ENCODE peak calls at places on chromosomes 1 and 21, in five cellular contexts. I, R, E, M and A are unnamed samples.

GRCh38 chr1:202349263-202349928 is 897 bp downstream of the PPP1R12B start:
- DNase-seq in M (no peak), R (no peak), E (no peak), I (no peak), A (no peak)

GRCh38 chr1:12369258-12369657 is 139.4 kb downstream of the VPS13D start:
- DNase-seq in R (no peak), M (no peak), I (no peak), E (no peak), A (no peak)

GRCh38 chr1:157496121-157496526 is 56.2 kb downstream of the FCRL5 start:
- DNase-seq in E (no peak), R (peak), M (no peak), I (peak), A (peak)

GRCh38 chr1:36620142-36620541 is 137.4 kb upstream of the CSF3R start:
- DNase-seq in M (no peak), R (no peak), I (no peak), E (no peak), A (no peak)

GRCh38 chr1:81467433-81467832 is 333.3 kb upstream of the ADGRL2 start:
- DNase-seq in R (no peak), E (no peak), I (peak), M (no peak), A (no peak)

GRCh38 chr21:34078915-34079314 is 5.5 kb downstream of the MRPS6 start:
- DNase-seq in M (no peak), E (no peak), R (no peak), I (no peak), A (no peak)

GRCh38 chr1:224168859-224169380 is 14.1 kb upstream of the DEGS1 start:
- DNase-seq in I (peak), R (no peak), E (peak), M (no peak), A (no peak)

GRCh38 chr1:15411593-15412487 is 2.2 kb downstream of the EFHD2 start:
- DNase-seq in M (no peak), R (no peak), E (no peak), I (no peak), A (no peak)

GRCh38 chr1:226650236-226650841 is 88.7 kb downstream of the ITPKB start:
- DNase-seq in I (no peak), M (no peak), R (no peak), E (no peak), A (no peak)

GRCh38 chr1:192476802-192477298 is 98.7 kb upstream of the RGS1 start:
- DNase-seq in I (no peak), R (no peak), E (peak), M (no peak), A (no peak)

GRCh38 chr1:248585266-248585665 is 10.7 kb upstream of the OR2T34 start:
- DNase-seq in R (no peak), I (no peak), M (no peak), E (no peak), A (no peak)

GRCh38 chr1:180981596-180982387 is 40.9 kb downstream of the STX6 start:
- DNase-seq in I (peak), M (no peak), R (no peak), E (no peak), A (no peak)

GRCh38 chr1:57091642-57092041 is 125.8 kb upstream of the C8B start:
- DNase-seq in R (no peak), M (no peak), I (no peak), E (no peak), A (no peak)

GRCh38 chr1:118982281-118982680 is 5.9 kb downstream of the TBX15 start:
- DNase-seq in I (no peak), R (no peak), E (no peak), M (no peak), A (no peak)

GRCh38 chr1:14787604-14788003 is 189.1 kb downstream of the KAZN start:
- DNase-seq in E (no peak), M (no peak), R (peak), I (no peak), A (no peak)

GRCh38 chr1:38746413-38746812 is 113.2 kb downstream of the RRAGC start:
- DNase-seq in M (no peak), I (no peak), E (no peak), R (no peak), A (no peak)

GRCh38 chr1:64505944-64506658 is 36.2 kb downstream of the CACHD1 start:
- DNase-seq in M (no peak), R (no peak), I (no peak), E (no peak), A (no peak)

GRCh38 chr1:36359383-36359782 is 26.3 kb downstream of the STK40 start:
- DNase-seq in I (no peak), R (no peak), M (no peak), E (no peak), A (no peak)

GRCh38 chr1:246930830-246931548 is 759 bp downstream of the AHCTF1 start:
- DNase-seq in R (peak), E (peak), M (no peak), I (no peak), A (peak)

GRCh38 chr1:41900611-41901444 is 17.9 kb downstream of the HIVEP3 start:
- DNase-seq in R (no peak), E (no peak), M (no peak), I (no peak), A (no peak)

GRCh38 chr1:85818371-85818770 is 110.1 kb upstream of the ZNHIT6 start:
- DNase-seq in R (no peak), E (no peak), M (peak), I (no peak), A (no peak)

GRCh38 chr1:185373813-185374524 is 56.9 kb upstream of the IVNS1ABP start:
- DNase-seq in M (no peak), R (no peak), E (no peak), I (no peak), A (no peak)

GRCh38 chr1:26097696-26098095 is 13.9 kb upstream of the PDIK1L start:
- DNase-seq in E (no peak), I (no peak), R (no peak), M (no peak), A (no peak)

GRCh38 chr1:78652019-78652560 is 2.5 kb downstream of the IFI44 start:
- DNase-seq in R (no peak), I (no peak), E (no peak), M (no peak), A (no peak)

GRCh38 chr1:226732856-226733291 is 6.2 kb downstream of the ITPKB start:
- DNase-seq in R (no peak), M (no peak), E (no peak), I (no peak), A (no peak)

GRCh38 chr1:53799141-53799540 is 39.0 kb downstream of the NDC1 start:
- DNase-seq in I (no peak), E (no peak), R (no peak), M (no peak), A (no peak)

GRCh38 chr1:30824736-30825429 is 67.3 kb upstream of the LAPTM5 start:
- DNase-seq in M (no peak), E (no peak), R (no peak), I (no peak), A (no peak)

GRCh38 chr1:233281711-233282581 is 13.6 kb downstream of the PCNX2 start:
- DNase-seq in R (no peak), E (no peak), M (no peak), I (peak), A (no peak)

GRCh38 chr1:161910516-161911077 is 113.1 kb downstream of the OLFML2B start:
- DNase-seq in E (no peak), R (no peak), I (no peak), M (no peak), A (no peak)

GRCh38 chr1:26697441-26697977 is 1.7 kb downstream of the ARID1A start:
- DNase-seq in M (no peak), I (no peak), E (no peak), R (no peak), A (no peak)

GRCh38 chr1:226643701-226644540 is 95.2 kb downstream of the ITPKB start:
- DNase-seq in R (no peak), E (peak), M (no peak), I (no peak), A (no peak)

GRCh38 chr1:245520611-245521010 is 365.8 kb downstream of the KIF26B start:
- DNase-seq in R (no peak), E (no peak), I (no peak), M (no peak), A (no peak)

GRCh38 chr1:1302951-1303509 is 4.7 kb downstream of the ACAP3 start:
- DNase-seq in M (no peak), E (no peak), R (no peak), I (no peak), A (no peak)

GRCh38 chr1:1300352-1300739 is 7.4 kb downstream of the ACAP3 start:
- DNase-seq in E (no peak), M (no peak), R (no peak), I (no peak), A (no peak)

GRCh38 chr1:1303736-1304135 is 4.0 kb downstream of the ACAP3 start:
- DNase-seq in R (no peak), I (no peak), E (no peak), M (no peak), A (no peak)

GRCh38 chr1:1299686-1300351 is 7.9 kb downstream of the ACAP3 start:
- DNase-seq in E (no peak), I (no peak), M (no peak), R (peak), A (no peak)

DNA sequence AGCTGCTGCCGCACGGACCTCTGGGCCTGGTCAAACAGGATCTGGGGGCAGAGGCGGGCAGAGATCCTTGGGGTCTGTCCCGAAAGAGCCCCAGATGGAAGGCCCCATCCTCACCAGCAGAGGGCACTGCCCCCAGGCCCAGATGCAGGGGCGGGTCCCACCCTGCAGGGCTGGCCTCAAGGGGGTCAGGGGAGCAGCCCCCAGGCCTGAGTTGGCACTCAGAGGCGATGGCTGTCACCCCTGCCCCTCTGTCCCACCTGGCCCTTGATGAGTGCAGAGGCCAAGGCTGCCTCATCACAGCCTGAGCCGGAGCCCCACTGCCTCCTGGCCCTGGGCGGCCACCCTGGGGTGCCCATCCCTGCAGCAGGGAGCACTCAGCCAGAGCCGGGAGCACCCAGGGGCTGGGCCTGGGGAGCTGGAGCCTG is 5.7 kb downstream of the ACAP3 start:
- DNase-seq in I (no peak), M (no peak), R (peak), E (no peak), A (no peak)
- TF ChIP-seq CTCF in I (peak), M (peak), R (peak), E (no peak), A (peak)

DNA sequence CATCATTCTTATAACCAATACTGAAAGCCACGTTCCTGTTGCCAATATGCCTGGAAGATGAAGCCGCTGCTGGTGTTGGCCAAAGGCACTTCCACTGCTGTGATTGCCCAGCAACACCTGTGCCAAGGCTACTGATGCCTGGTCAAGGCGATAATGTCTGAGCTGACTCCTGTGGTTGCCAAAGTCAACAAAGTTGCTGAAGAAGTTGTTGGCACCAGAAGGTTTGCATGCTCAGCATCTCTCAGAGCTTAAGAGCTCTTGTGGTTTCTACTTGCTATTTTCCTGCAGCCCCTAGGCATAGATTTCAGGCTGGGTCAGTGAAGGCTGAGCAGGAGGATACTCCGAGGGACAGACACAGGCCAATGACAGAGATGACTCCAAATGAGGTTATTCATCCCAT is 63.4 kb upstream of the RAB3GAP2 start:
- DNase-seq in R (no peak), M (no peak), E (no peak), I (no peak), A (no peak)
- TF ChIP-seq CTCF in R (no peak), M (no peak), E (no peak), I (no peak), A (no peak)

DNA sequence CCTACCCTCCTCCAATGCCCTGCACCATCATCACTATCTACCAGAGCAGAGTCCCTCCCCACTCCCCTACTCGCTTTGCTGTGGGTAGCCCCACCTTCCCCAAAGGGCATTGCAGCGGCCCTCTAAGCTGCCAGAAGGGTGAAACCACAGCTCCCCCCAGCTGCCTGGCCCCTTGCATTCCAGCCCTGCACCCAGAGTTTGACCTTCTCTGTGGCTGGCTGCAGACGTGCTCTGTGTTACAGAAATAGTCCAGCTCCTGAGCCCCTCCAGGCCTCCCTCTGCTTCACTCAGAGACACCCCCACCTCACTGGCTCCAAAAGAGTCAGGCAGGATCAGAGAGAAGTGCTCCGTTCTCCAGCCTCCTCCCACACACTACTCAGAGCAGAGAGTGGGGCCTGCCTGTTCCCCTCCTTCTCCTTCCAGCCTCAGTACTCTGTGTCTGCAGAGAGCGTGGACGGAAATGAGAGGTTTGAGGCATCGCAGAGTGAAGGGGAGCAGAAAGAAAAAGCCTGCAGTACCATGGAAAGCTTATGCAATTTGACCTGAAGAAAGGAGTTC is 63.2 kb downstream of the PLEKHA6 start:
- DNase-seq in I (no peak), M (peak), R (peak), E (peak), A (no peak)
- TF ChIP-seq CTCF in I (no peak), M (no peak), R (no peak), E (no peak), A (no peak)

GRCh38 chr1:10909697-10910489 is 102.6 kb upstream of the TARDBP start:
- DNase-seq in R (peak), I (no peak), E (no peak), M (no peak), A (peak)
- TF ChIP-seq CTCF in R (peak), I (peak), E (no peak), M (peak), A (peak)

GRCh38 chr1:197807216-197807615 is 31.9 kb upstream of the DENND1B start:
- DNase-seq in I (no peak), R (no peak), M (no peak), E (no peak), A (no peak)
- TF ChIP-seq CTCF in I (no peak), R (no peak), M (no peak), E (no peak), A (no peak)

DNA sequence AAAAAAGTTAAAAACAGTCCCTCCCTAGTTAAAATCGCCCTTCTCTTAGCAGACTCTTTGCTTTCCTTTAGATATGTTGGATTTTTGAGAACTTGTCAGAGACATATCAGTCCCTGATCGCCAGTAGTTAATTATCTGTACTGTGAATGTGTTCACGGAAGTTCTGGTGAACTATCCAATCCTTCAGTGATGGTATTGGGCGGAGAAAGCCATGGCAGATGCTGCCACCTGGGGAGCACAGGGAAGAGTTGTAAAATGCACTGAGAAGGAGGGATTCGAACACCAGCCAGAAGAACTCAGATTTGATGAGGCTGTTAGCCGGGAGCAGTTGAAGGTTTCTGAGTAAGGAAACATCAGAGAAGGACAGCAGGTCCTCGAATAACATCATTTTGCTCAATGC is 17.5 kb upstream of the KIF14 start:
- DNase-seq in E (no peak), R (no peak), I (no peak), M (no peak), A (no peak)
- TF ChIP-seq CTCF in E (no peak), R (no peak), I (no peak), M (no peak), A (no peak)

DNA sequence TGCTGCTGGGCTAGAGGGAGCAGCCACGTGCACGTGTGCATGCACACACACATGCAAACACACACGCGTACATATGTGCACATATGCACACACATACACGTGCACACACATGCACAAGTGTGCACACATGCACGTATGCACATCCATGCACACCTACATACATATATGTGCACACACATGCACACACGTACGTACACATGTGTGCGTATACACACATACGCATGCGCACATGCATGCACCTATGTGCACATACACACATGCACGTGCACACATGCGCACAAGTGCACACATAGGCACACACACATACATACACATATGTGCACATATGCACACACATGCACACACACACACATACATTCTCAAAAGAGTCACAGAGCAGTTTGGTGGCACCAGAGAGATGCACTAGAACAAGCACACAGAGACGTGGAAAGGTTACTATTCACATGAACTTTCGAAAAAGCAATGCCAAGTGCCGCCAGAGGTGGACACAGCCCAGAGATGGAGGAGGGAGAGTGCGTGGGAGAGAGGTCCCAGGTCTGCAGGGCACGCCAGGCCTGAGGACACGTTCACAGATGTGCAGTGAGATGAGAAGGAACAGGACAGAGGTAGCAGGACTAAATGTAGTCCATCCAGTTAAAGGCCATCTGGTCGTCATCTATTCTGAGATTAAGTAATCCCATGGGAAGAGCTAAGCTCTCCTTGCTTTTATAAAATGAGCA is 85.7 kb upstream of the SLC25A33 start:
- DNase-seq in I (no peak), E (no peak), R (no peak), M (no peak), A (no peak)
- TF ChIP-seq CTCF in I (no peak), E (no peak), R (no peak), M (no peak), A (no peak)